ENCODE peak calls at places on chromosomes 13 and 19, in eight cellular contexts. One of them, this sample, is unnamed.

GRCh38 chr19:54456423-54457373 is 6.9 kb downstream of the LENG9 start:
- DNase-seq in activated CD8-positive, alpha-beta memory T cell treated with anti-CD3 and anti-CD28 coated beads for 48 hours: no peak
- DNase-seq in HT-29: no peak
- DNase-seq in stimulated activated CD8-positive, alpha-beta memory T cell treated with anti-CD3 and anti-CD28 coated beads, Interleukin-2, amount 100 ng/mL, for 1 hour: no peak
- DNase-seq in cardiac muscle cell: no peak
- DNase-seq in ELR: no peak
- DNase-seq in Karpas-422: no peak
- DNase-seq in activated CD4-positive, alpha-beta T cell treated with anti-CD3 and anti-CD28 coated beads, Interleukin-2, amount 50 U/mL, for 48 hours: no peak
- DNase-seq in this sample: no peak

GRCh38 chr13:25971499-25972145 is 80.2 kb downstream of the SHISA2 start:
- DNase-seq in stimulated activated CD8-positive, alpha-beta memory T cell treated with anti-CD3 and anti-CD28 coated beads, Interleukin-2, amount 100 ng/mL, for 1 hour: no peak
- DNase-seq in HT-29: no peak
- DNase-seq in cardiac muscle cell: no peak
- DNase-seq in activated CD8-positive, alpha-beta memory T cell treated with anti-CD3 and anti-CD28 coated beads for 48 hours: no peak
- DNase-seq in activated CD4-positive, alpha-beta T cell treated with anti-CD3 and anti-CD28 coated beads, Interleukin-2, amount 50 U/mL, for 48 hours: peak; percentile 26
- DNase-seq in Karpas-422: no peak
- DNase-seq in ELR: no peak
- DNase-seq in this sample: no peak

GRCh38 chr13:113638806-113639205 is 19.2 kb downstream of the ATP4B start:
- DNase-seq in stimulated activated CD8-positive, alpha-beta memory T cell treated with anti-CD3 and anti-CD28 coated beads, Interleukin-2, amount 100 ng/mL, for 1 hour: no peak
- DNase-seq in Karpas-422: no peak
- DNase-seq in HT-29: no peak
- DNase-seq in activated CD4-positive, alpha-beta T cell treated with anti-CD3 and anti-CD28 coated beads, Interleukin-2, amount 50 U/mL, for 48 hours: no peak
- DNase-seq in cardiac muscle cell: no peak
- DNase-seq in ELR: no peak
- DNase-seq in activated CD8-positive, alpha-beta memory T cell treated with anti-CD3 and anti-CD28 coated beads for 48 hours: no peak
- DNase-seq in this sample: no peak

GRCh38 chr13:28622286-28622685 is 36.6 kb upstream of the POMP start:
- DNase-seq in cardiac muscle cell: no peak
- DNase-seq in HT-29: no peak
- DNase-seq in activated CD8-positive, alpha-beta memory T cell treated with anti-CD3 and anti-CD28 coated beads for 48 hours: no peak
- DNase-seq in stimulated activated CD8-positive, alpha-beta memory T cell treated with anti-CD3 and anti-CD28 coated beads, Interleukin-2, amount 100 ng/mL, for 1 hour: no peak
- DNase-seq in ELR: no peak
- DNase-seq in Karpas-422: no peak
- DNase-seq in activated CD4-positive, alpha-beta T cell treated with anti-CD3 and anti-CD28 coated beads, Interleukin-2, amount 50 U/mL, for 48 hours: no peak
- DNase-seq in this sample: no peak

GRCh38 chr13:99949657-99950413 is 21.7 kb downstream of the ZIC5 start:
- DNase-seq in activated CD8-positive, alpha-beta memory T cell treated with anti-CD3 and anti-CD28 coated beads for 48 hours: no peak
- DNase-seq in HT-29: no peak
- DNase-seq in Karpas-422: no peak
- DNase-seq in ELR: no peak
- DNase-seq in cardiac muscle cell: no peak
- DNase-seq in activated CD4-positive, alpha-beta T cell treated with anti-CD3 and anti-CD28 coated beads, Interleukin-2, amount 50 U/mL, for 48 hours: no peak
- DNase-seq in stimulated activated CD8-positive, alpha-beta memory T cell treated with anti-CD3 and anti-CD28 coated beads, Interleukin-2, amount 100 ng/mL, for 1 hour: no peak
- DNase-seq in this sample: no peak

GRCh38 chr19:11680689-11681302 is 58.0 kb downstream of the ZNF823 start:
- DNase-seq in activated CD8-positive, alpha-beta memory T cell treated with anti-CD3 and anti-CD28 coated beads for 48 hours: no peak
- DNase-seq in ELR: no peak
- DNase-seq in activated CD4-positive, alpha-beta T cell treated with anti-CD3 and anti-CD28 coated beads, Interleukin-2, amount 50 U/mL, for 48 hours: no peak
- DNase-seq in stimulated activated CD8-positive, alpha-beta memory T cell treated with anti-CD3 and anti-CD28 coated beads, Interleukin-2, amount 100 ng/mL, for 1 hour: no peak
- DNase-seq in Karpas-422: no peak
- DNase-seq in HT-29: no peak
- DNase-seq in cardiac muscle cell: no peak
- DNase-seq in this sample: no peak

GRCh38 chr13:42379241-42379640 is 107.3 kb downstream of the AKAP11 start:
- DNase-seq in cardiac muscle cell: no peak
- DNase-seq in HT-29: no peak
- DNase-seq in activated CD8-positive, alpha-beta memory T cell treated with anti-CD3 and anti-CD28 coated beads for 48 hours: no peak
- DNase-seq in ELR: no peak
- DNase-seq in Karpas-422: peak; percentile 52
- DNase-seq in activated CD4-positive, alpha-beta T cell treated with anti-CD3 and anti-CD28 coated beads, Interleukin-2, amount 50 U/mL, for 48 hours: no peak
- DNase-seq in stimulated activated CD8-positive, alpha-beta memory T cell treated with anti-CD3 and anti-CD28 coated beads, Interleukin-2, amount 100 ng/mL, for 1 hour: no peak
- DNase-seq in this sample: no peak

GRCh38 chr13:74070065-74070464 is 64.1 kb downstream of the KLF12 start:
- DNase-seq in activated CD4-positive, alpha-beta T cell treated with anti-CD3 and anti-CD28 coated beads, Interleukin-2, amount 50 U/mL, for 48 hours: no peak
- DNase-seq in activated CD8-positive, alpha-beta memory T cell treated with anti-CD3 and anti-CD28 coated beads for 48 hours: no peak
- DNase-seq in HT-29: no peak
- DNase-seq in ELR: no peak
- DNase-seq in Karpas-422: no peak
- DNase-seq in cardiac muscle cell: no peak
- DNase-seq in stimulated activated CD8-positive, alpha-beta memory T cell treated with anti-CD3 and anti-CD28 coated beads, Interleukin-2, amount 100 ng/mL, for 1 hour: no peak
- DNase-seq in this sample: no peak

GRCh38 chr13:109297628-109298027 is 488.8 kb downstream of the IRS2 start:
- DNase-seq in activated CD8-positive, alpha-beta memory T cell treated with anti-CD3 and anti-CD28 coated beads for 48 hours: no peak
- DNase-seq in ELR: peak; percentile 92
- DNase-seq in cardiac muscle cell: no peak
- DNase-seq in HT-29: no peak
- DNase-seq in Karpas-422: no peak
- DNase-seq in stimulated activated CD8-positive, alpha-beta memory T cell treated with anti-CD3 and anti-CD28 coated beads, Interleukin-2, amount 100 ng/mL, for 1 hour: no peak
- DNase-seq in activated CD4-positive, alpha-beta T cell treated with anti-CD3 and anti-CD28 coated beads, Interleukin-2, amount 50 U/mL, for 48 hours: no peak
- DNase-seq in this sample: peak; percentile 85

GRCh38 chr13:112341976-112342735 is 34.0 kb upstream of the SPACA7 start:
- DNase-seq in cardiac muscle cell: no peak
- DNase-seq in ELR: no peak
- DNase-seq in activated CD8-positive, alpha-beta memory T cell treated with anti-CD3 and anti-CD28 coated beads for 48 hours: no peak
- DNase-seq in HT-29: no peak
- DNase-seq in activated CD4-positive, alpha-beta T cell treated with anti-CD3 and anti-CD28 coated beads, Interleukin-2, amount 50 U/mL, for 48 hours: no peak
- DNase-seq in Karpas-422: no peak
- DNase-seq in stimulated activated CD8-positive, alpha-beta memory T cell treated with anti-CD3 and anti-CD28 coated beads, Interleukin-2, amount 100 ng/mL, for 1 hour: no peak
- DNase-seq in this sample: no peak

GRCh38 chr13:79933389-79933788 is 407.5 kb downstream of the SPRY2 start:
- DNase-seq in stimulated activated CD8-positive, alpha-beta memory T cell treated with anti-CD3 and anti-CD28 coated beads, Interleukin-2, amount 100 ng/mL, for 1 hour: no peak
- DNase-seq in Karpas-422: no peak
- DNase-seq in ELR: no peak
- DNase-seq in activated CD4-positive, alpha-beta T cell treated with anti-CD3 and anti-CD28 coated beads, Interleukin-2, amount 50 U/mL, for 48 hours: no peak
- DNase-seq in activated CD8-positive, alpha-beta memory T cell treated with anti-CD3 and anti-CD28 coated beads for 48 hours: no peak
- DNase-seq in HT-29: no peak
- DNase-seq in cardiac muscle cell: no peak
- DNase-seq in this sample: peak; percentile 22

GRCh38 chr19:41248895-41249294 is 15.3 kb upstream of the HNRNPUL1 start:
- DNase-seq in activated CD8-positive, alpha-beta memory T cell treated with anti-CD3 and anti-CD28 coated beads for 48 hours: no peak
- DNase-seq in HT-29: no peak
- DNase-seq in Karpas-422: no peak
- DNase-seq in ELR: peak; percentile 42
- DNase-seq in stimulated activated CD8-positive, alpha-beta memory T cell treated with anti-CD3 and anti-CD28 coated beads, Interleukin-2, amount 100 ng/mL, for 1 hour: no peak
- DNase-seq in cardiac muscle cell: no peak
- DNase-seq in activated CD4-positive, alpha-beta T cell treated with anti-CD3 and anti-CD28 coated beads, Interleukin-2, amount 50 U/mL, for 48 hours: no peak
- DNase-seq in this sample: no peak

GRCh38 chr13:24141333-24141910 is 19.1 kb upstream of the SPATA13 start:
- DNase-seq in HT-29: no peak
- DNase-seq in activated CD4-positive, alpha-beta T cell treated with anti-CD3 and anti-CD28 coated beads, Interleukin-2, amount 50 U/mL, for 48 hours: no peak
- DNase-seq in activated CD8-positive, alpha-beta memory T cell treated with anti-CD3 and anti-CD28 coated beads for 48 hours: no peak
- DNase-seq in ELR: peak; percentile 46
- DNase-seq in cardiac muscle cell: no peak
- DNase-seq in Karpas-422: no peak
- DNase-seq in stimulated activated CD8-positive, alpha-beta memory T cell treated with anti-CD3 and anti-CD28 coated beads, Interleukin-2, amount 100 ng/mL, for 1 hour: no peak
- DNase-seq in this sample: peak; percentile 37

GRCh38 chr19:46487802-46488445 is 7.7 kb downstream of the PNMA8B start:
- DNase-seq in HT-29: peak; percentile 91
- DNase-seq in cardiac muscle cell: peak; percentile 89
- DNase-seq in activated CD8-positive, alpha-beta memory T cell treated with anti-CD3 and anti-CD28 coated beads for 48 hours: peak; percentile 83
- DNase-seq in stimulated activated CD8-positive, alpha-beta memory T cell treated with anti-CD3 and anti-CD28 coated beads, Interleukin-2, amount 100 ng/mL, for 1 hour: peak; percentile 56
- DNase-seq in activated CD4-positive, alpha-beta T cell treated with anti-CD3 and anti-CD28 coated beads, Interleukin-2, amount 50 U/mL, for 48 hours: peak; percentile 87
- DNase-seq in Karpas-422: peak; percentile 87
- DNase-seq in ELR: peak; percentile 72
- DNase-seq in this sample: peak; percentile 61

GRCh38 chr13:110593430-110594130 is 21.8 kb upstream of the NAXD start:
- DNase-seq in stimulated activated CD8-positive, alpha-beta memory T cell treated with anti-CD3 and anti-CD28 coated beads, Interleukin-2, amount 100 ng/mL, for 1 hour: no peak
- DNase-seq in HT-29: peak; percentile 83
- DNase-seq in cardiac muscle cell: peak; percentile 69
- DNase-seq in Karpas-422: peak; percentile 83
- DNase-seq in activated CD8-positive, alpha-beta memory T cell treated with anti-CD3 and anti-CD28 coated beads for 48 hours: no peak
- DNase-seq in activated CD4-positive, alpha-beta T cell treated with anti-CD3 and anti-CD28 coated beads, Interleukin-2, amount 50 U/mL, for 48 hours: no peak
- DNase-seq in ELR: peak; percentile 73
- DNase-seq in this sample: peak; percentile 62

GRCh38 chr19:42191855-42192254 is 25.6 kb downstream of the DEDD2 start:
- DNase-seq in ELR: peak; percentile 98
- DNase-seq in activated CD4-positive, alpha-beta T cell treated with anti-CD3 and anti-CD28 coated beads, Interleukin-2, amount 50 U/mL, for 48 hours: peak; percentile 43
- DNase-seq in Karpas-422: no peak
- DNase-seq in cardiac muscle cell: no peak
- DNase-seq in HT-29: peak; percentile 100
- DNase-seq in stimulated activated CD8-positive, alpha-beta memory T cell treated with anti-CD3 and anti-CD28 coated beads, Interleukin-2, amount 100 ng/mL, for 1 hour: no peak
- DNase-seq in activated CD8-positive, alpha-beta memory T cell treated with anti-CD3 and anti-CD28 coated beads for 48 hours: no peak
- DNase-seq in this sample: peak; percentile 88

GRCh38 chr19:14089412-14089661 is 1.2 kb downstream of the SAMD1 start:
- DNase-seq in activated CD8-positive, alpha-beta memory T cell treated with anti-CD3 and anti-CD28 coated beads for 48 hours: no peak
- DNase-seq in activated CD4-positive, alpha-beta T cell treated with anti-CD3 and anti-CD28 coated beads, Interleukin-2, amount 50 U/mL, for 48 hours: peak; percentile 27
- DNase-seq in HT-29: no peak
- DNase-seq in Karpas-422: peak; percentile 68
- DNase-seq in stimulated activated CD8-positive, alpha-beta memory T cell treated with anti-CD3 and anti-CD28 coated beads, Interleukin-2, amount 100 ng/mL, for 1 hour: no peak
- DNase-seq in cardiac muscle cell: no peak
- DNase-seq in ELR: peak; percentile 37
- DNase-seq in this sample: no peak

GRCh38 chr19:46744005-46744691 is 1.7 kb upstream of the FKRP start:
- DNase-seq in HT-29: no peak
- DNase-seq in cardiac muscle cell: no peak
- DNase-seq in Karpas-422: no peak
- DNase-seq in stimulated activated CD8-positive, alpha-beta memory T cell treated with anti-CD3 and anti-CD28 coated beads, Interleukin-2, amount 100 ng/mL, for 1 hour: no peak
- DNase-seq in activated CD4-positive, alpha-beta T cell treated with anti-CD3 and anti-CD28 coated beads, Interleukin-2, amount 50 U/mL, for 48 hours: no peak
- DNase-seq in ELR: no peak
- DNase-seq in activated CD8-positive, alpha-beta memory T cell treated with anti-CD3 and anti-CD28 coated beads for 48 hours: no peak
- DNase-seq in this sample: no peak

GRCh38 chr19:7196721-7197168 is 97.5 kb downstream of the INSR start:
- DNase-seq in HT-29: no peak
- DNase-seq in cardiac muscle cell: no peak
- DNase-seq in Karpas-422: no peak
- DNase-seq in activated CD8-positive, alpha-beta memory T cell treated with anti-CD3 and anti-CD28 coated beads for 48 hours: no peak
- DNase-seq in ELR: no peak
- DNase-seq in activated CD4-positive, alpha-beta T cell treated with anti-CD3 and anti-CD28 coated beads, Interleukin-2, amount 50 U/mL, for 48 hours: no peak
- DNase-seq in stimulated activated CD8-positive, alpha-beta memory T cell treated with anti-CD3 and anti-CD28 coated beads, Interleukin-2, amount 100 ng/mL, for 1 hour: no peak
- DNase-seq in this sample: no peak

GRCh38 chr19:290539-291521 is at the start of gene PLPP2:
- DNase-seq in cardiac muscle cell: no peak
- DNase-seq in Karpas-422: no peak
- DNase-seq in activated CD8-positive, alpha-beta memory T cell treated with anti-CD3 and anti-CD28 coated beads for 48 hours: no peak
- DNase-seq in activated CD4-positive, alpha-beta T cell treated with anti-CD3 and anti-CD28 coated beads, Interleukin-2, amount 50 U/mL, for 48 hours: peak; percentile 17
- DNase-seq in HT-29: peak; percentile 16
- DNase-seq in ELR: peak; percentile 66
- DNase-seq in stimulated activated CD8-positive, alpha-beta memory T cell treated with anti-CD3 and anti-CD28 coated beads, Interleukin-2, amount 100 ng/mL, for 1 hour: no peak
- DNase-seq in this sample: peak; percentile 39